ENCODE peak calls at places on chromosomes 6 and 20, in nine cellular contexts. P is T-helper 17 cell, L is neuronal stem cell, B is ovary, X is NCI-H1092 treated with DMSO at 0.1 percent for 48 hours, M is glutamatergic neuron, V is NCI-H1694, I is bronchial epithelial cell, R is fibroblast of pulmonary artery. H is an unnamed sample.

GRCh38 chr6:43089874-43090556 is 13.9 kb downstream of the PTK7 start:
- DNase-seq in I (peak; percentile 18), L (no peak), X (no peak), B (no peak), V (no peak), M (no peak), R (no peak), P (no peak), H (no peak)

GRCh38 chr20:23646106-23646958 is 8.6 kb upstream of the CST3 start:
- DNase-seq in V (no peak), I (peak; percentile 38), P (no peak), R (no peak), M (no peak), L (no peak), X (no peak), B (no peak), H (no peak)

GRCh38 chr6:42260424-42260888 is 42.8 kb upstream of the MRPS10 start:
- DNase-seq in X (no peak), R (no peak), L (no peak), V (peak; percentile 38), P (no peak), I (no peak), B (no peak), M (no peak), H (no peak)

GRCh38 chr20:46013826-46014516 is 5.3 kb downstream of the MMP9 start:
- DNase-seq in P (peak; percentile 63), L (peak; percentile 63), R (peak; percentile 51), B (peak; percentile 41), M (peak; percentile 78), I (peak; percentile 35), X (peak; percentile 69), V (peak; percentile 40), H (peak; percentile 45)

GRCh38 chr20:1718604-1719384 is 61.2 kb upstream of the SIRPG start:
- DNase-seq in B (no peak), X (no peak), L (no peak), P (no peak), I (peak; percentile 98), V (no peak), M (no peak), R (peak; percentile 40), H (no peak)

GRCh38 chr6:29442670-29443184 is 3.6 kb downstream of the OR10C1 start:
- DNase-seq in R (no peak), M (no peak), V (no peak), I (peak; percentile 3), L (no peak), X (no peak), P (no peak), B (no peak), H (no peak)

GRCh38 chr6:44508646-44509045 is 121.1 kb downstream of the CDC5L start:
- DNase-seq in P (no peak), X (no peak), R (no peak), V (no peak), B (no peak), I (peak; percentile 47), M (no peak), L (no peak), H (no peak)

GRCh38 chr20:36823126-36823525 is 49.6 kb upstream of the DSN1 start:
- DNase-seq in X (peak; percentile 38), P (no peak), I (no peak), L (no peak), R (no peak), V (peak; percentile 63), M (no peak), B (no peak), H (no peak)

GRCh38 chr6:113763311-113763766 is 93.8 kb upstream of the MARCKS start:
- DNase-seq in P (no peak), R (no peak), L (no peak), B (no peak), X (no peak), V (no peak), I (peak; percentile 86), M (no peak), H (no peak)

GRCh38 chr6:55617272-55617671 is 38.3 kb upstream of the HMGCLL1 start:
- DNase-seq in L (no peak), R (peak; percentile 69), P (no peak), B (no peak), I (peak; percentile 45), X (no peak), V (peak; percentile 30), M (no peak), H (no peak)

GRCh38 chr20:25017257-25017803 is 24.8 kb upstream of the APMAP start:
- DNase-seq in L (no peak), M (no peak), V (no peak), X (no peak), B (peak; percentile 7), R (no peak), P (no peak), I (peak; percentile 89), H (no peak)

GRCh38 chr20:11718474-11719094 is 199.1 kb upstream of the BTBD3 start:
- DNase-seq in M (no peak), B (no peak), V (no peak), R (no peak), P (no peak), L (no peak), X (peak; percentile 18), I (no peak), H (no peak)

GRCh38 chr6:30741789-30742315 is 635 bp downstream of the FLOT1 start:
- DNase-seq in L (no peak), P (no peak), M (no peak), I (no peak), B (no peak), R (no peak), V (no peak), X (no peak), H (no peak)